ENCODE peak calls at places on chromosomes 6 and 20, in five cellular contexts. One of them, this sample, is unnamed.
A peak's percentile ranks its signal among the peaks of the same experiment; 100 is the strongest.

GRCh38 chr6:40909811-40910210 is 129.2 kb downstream of the UNC5CL start:
- DNase-seq in B cell: no peak
- DNase-seq in stimulated activated CD8-positive, alpha-beta memory T cell treated with anti-CD3 and anti-CD28 coated beads, Interleukin-4, amount 100 ng/mL, for 4 hours: no peak
- DNase-seq in activated CD4-positive, alpha-beta T cell treated with anti-CD3 and anti-CD28 coated beads for 48 hours: no peak
- DNase-seq in head of caudate nucleus: no peak
- DNase-seq in this sample: no peak

GRCh38 chr20:47800619-47801018 is 15.3 kb upstream of the SULF2 start:
- DNase-seq in B cell: no peak
- DNase-seq in stimulated activated CD8-positive, alpha-beta memory T cell treated with anti-CD3 and anti-CD28 coated beads, Interleukin-4, amount 100 ng/mL, for 4 hours: no peak
- DNase-seq in activated CD4-positive, alpha-beta T cell treated with anti-CD3 and anti-CD28 coated beads for 48 hours: no peak
- DNase-seq in head of caudate nucleus: no peak
- DNase-seq in this sample: no peak

GRCh38 chr6:163564536-163564935 is 150.0 kb downstream of the QKI start:
- DNase-seq in B cell: no peak
- DNase-seq in stimulated activated CD8-positive, alpha-beta memory T cell treated with anti-CD3 and anti-CD28 coated beads, Interleukin-4, amount 100 ng/mL, for 4 hours: no peak
- DNase-seq in activated CD4-positive, alpha-beta T cell treated with anti-CD3 and anti-CD28 coated beads for 48 hours: no peak
- DNase-seq in head of caudate nucleus: no peak
- DNase-seq in this sample: no peak

GRCh38 chr6:20746024-20746423 is 211.8 kb downstream of the CDKAL1 start:
- DNase-seq in B cell: no peak
- DNase-seq in stimulated activated CD8-positive, alpha-beta memory T cell treated with anti-CD3 and anti-CD28 coated beads, Interleukin-4, amount 100 ng/mL, for 4 hours: no peak
- DNase-seq in activated CD4-positive, alpha-beta T cell treated with anti-CD3 and anti-CD28 coated beads for 48 hours: no peak
- DNase-seq in head of caudate nucleus: no peak
- DNase-seq in this sample: no peak

GRCh38 chr20:41087325-41087685 is 50.0 kb upstream of the PLCG1 start:
- DNase-seq in B cell: no peak
- DNase-seq in stimulated activated CD8-positive, alpha-beta memory T cell treated with anti-CD3 and anti-CD28 coated beads, Interleukin-4, amount 100 ng/mL, for 4 hours: no peak
- DNase-seq in activated CD4-positive, alpha-beta T cell treated with anti-CD3 and anti-CD28 coated beads for 48 hours: no peak
- DNase-seq in head of caudate nucleus: no peak
- DNase-seq in this sample: no peak

GRCh38 chr6:129015721-129016120 is 132.8 kb downstream of the LAMA2 start:
- DNase-seq in B cell: no peak
- DNase-seq in stimulated activated CD8-positive, alpha-beta memory T cell treated with anti-CD3 and anti-CD28 coated beads, Interleukin-4, amount 100 ng/mL, for 4 hours: no peak
- DNase-seq in activated CD4-positive, alpha-beta T cell treated with anti-CD3 and anti-CD28 coated beads for 48 hours: no peak
- DNase-seq in head of caudate nucleus: no peak
- DNase-seq in this sample: no peak

GRCh38 chr6:142802124-142802523 is 142.9 kb downstream of the HIVEP2 start:
- DNase-seq in B cell: no peak
- DNase-seq in stimulated activated CD8-positive, alpha-beta memory T cell treated with anti-CD3 and anti-CD28 coated beads, Interleukin-4, amount 100 ng/mL, for 4 hours: no peak
- DNase-seq in activated CD4-positive, alpha-beta T cell treated with anti-CD3 and anti-CD28 coated beads for 48 hours: peak; percentile 69
- DNase-seq in head of caudate nucleus: no peak
- DNase-seq in this sample: no peak

GRCh38 chr6:53635322-53635721 is 30.2 kb downstream of the KLHL31 start:
- DNase-seq in B cell: no peak
- DNase-seq in stimulated activated CD8-positive, alpha-beta memory T cell treated with anti-CD3 and anti-CD28 coated beads, Interleukin-4, amount 100 ng/mL, for 4 hours: no peak
- DNase-seq in activated CD4-positive, alpha-beta T cell treated with anti-CD3 and anti-CD28 coated beads for 48 hours: no peak
- DNase-seq in head of caudate nucleus: no peak
- DNase-seq in this sample: no peak

GRCh38 chr6:4474810-4475209 is 301.4 kb upstream of the CDYL start:
- DNase-seq in B cell: no peak
- DNase-seq in stimulated activated CD8-positive, alpha-beta memory T cell treated with anti-CD3 and anti-CD28 coated beads, Interleukin-4, amount 100 ng/mL, for 4 hours: no peak
- DNase-seq in activated CD4-positive, alpha-beta T cell treated with anti-CD3 and anti-CD28 coated beads for 48 hours: no peak
- DNase-seq in head of caudate nucleus: no peak
- DNase-seq in this sample: no peak

GRCh38 chr20:14715400-14715799 is 378.0 kb upstream of the FLRT3 start:
- DNase-seq in B cell: no peak
- DNase-seq in stimulated activated CD8-positive, alpha-beta memory T cell treated with anti-CD3 and anti-CD28 coated beads, Interleukin-4, amount 100 ng/mL, for 4 hours: no peak
- DNase-seq in activated CD4-positive, alpha-beta T cell treated with anti-CD3 and anti-CD28 coated beads for 48 hours: no peak
- DNase-seq in head of caudate nucleus: no peak
- DNase-seq in this sample: no peak

GRCh38 chr20:47785900-47786762 is 850 bp upstream of the SULF2 start:
- DNase-seq in B cell: peak; percentile 66
- DNase-seq in stimulated activated CD8-positive, alpha-beta memory T cell treated with anti-CD3 and anti-CD28 coated beads, Interleukin-4, amount 100 ng/mL, for 4 hours: no peak
- DNase-seq in activated CD4-positive, alpha-beta T cell treated with anti-CD3 and anti-CD28 coated beads for 48 hours: peak; percentile 17
- DNase-seq in head of caudate nucleus: peak; percentile 65
- DNase-seq in this sample: no peak

GRCh38 chr6:109632405-109632804 is 58.6 kb downstream of the AK9 start:
- DNase-seq in B cell: no peak
- DNase-seq in stimulated activated CD8-positive, alpha-beta memory T cell treated with anti-CD3 and anti-CD28 coated beads, Interleukin-4, amount 100 ng/mL, for 4 hours: no peak
- DNase-seq in activated CD4-positive, alpha-beta T cell treated with anti-CD3 and anti-CD28 coated beads for 48 hours: no peak
- DNase-seq in head of caudate nucleus: no peak
- DNase-seq in this sample: no peak

GRCh38 chr6:64890609-64891008 is 816.4 kb downstream of the EYS start:
- DNase-seq in B cell: no peak
- DNase-seq in stimulated activated CD8-positive, alpha-beta memory T cell treated with anti-CD3 and anti-CD28 coated beads, Interleukin-4, amount 100 ng/mL, for 4 hours: no peak
- DNase-seq in activated CD4-positive, alpha-beta T cell treated with anti-CD3 and anti-CD28 coated beads for 48 hours: no peak
- DNase-seq in head of caudate nucleus: no peak
- DNase-seq in this sample: no peak

This sample was measured in NCI-H2107.